ENCODE peak calls at places on chromosomes 12 and 14, in five cellular contexts. One of them, this sample, is unnamed.

GRCh38 chr14:68278568-68279436 is 459.2 kb downstream of the RAD51B start:
- DNase-seq in SK-MEL-5: peak; percentile 78
- DNase-seq in T47D: no peak
- DNase-seq in activated CD4-positive, alpha-beta memory T cell treated with anti-CD3 and anti-CD28 coated beads, Interleukin-2, amount 10 ng/mL, durations not matched to agents 7 days and 5 days: no peak
- DNase-seq in HFF-Myc: peak; percentile 43
- DNase-seq in this sample: peak; percentile 31

GRCh38 chr14:72443256-72443655 is 450.6 kb downstream of the DPF3 start:
- DNase-seq in SK-MEL-5: no peak
- DNase-seq in T47D: no peak
- DNase-seq in activated CD4-positive, alpha-beta memory T cell treated with anti-CD3 and anti-CD28 coated beads, Interleukin-2, amount 10 ng/mL, durations not matched to agents 7 days and 5 days: no peak
- DNase-seq in HFF-Myc: no peak
- DNase-seq in this sample: no peak

GRCh38 chr12:112025808-112026375 is 12.7 kb downstream of the ERP29 start:
- DNase-seq in SK-MEL-5: peak; percentile 56
- DNase-seq in T47D: no peak
- DNase-seq in activated CD4-positive, alpha-beta memory T cell treated with anti-CD3 and anti-CD28 coated beads, Interleukin-2, amount 10 ng/mL, durations not matched to agents 7 days and 5 days: no peak
- DNase-seq in HFF-Myc: no peak
- DNase-seq in this sample: no peak

GRCh38 chr14:36938678-36939077 is 233.7 kb downstream of the SLC25A21 start:
- DNase-seq in SK-MEL-5: no peak
- DNase-seq in T47D: no peak
- DNase-seq in activated CD4-positive, alpha-beta memory T cell treated with anti-CD3 and anti-CD28 coated beads, Interleukin-2, amount 10 ng/mL, durations not matched to agents 7 days and 5 days: no peak
- DNase-seq in HFF-Myc: no peak
- DNase-seq in this sample: no peak

GRCh38 chr14:58533417-58533816 is 104.3 kb upstream of the DACT1 start:
- DNase-seq in SK-MEL-5: peak; percentile 88
- DNase-seq in T47D: no peak
- DNase-seq in activated CD4-positive, alpha-beta memory T cell treated with anti-CD3 and anti-CD28 coated beads, Interleukin-2, amount 10 ng/mL, durations not matched to agents 7 days and 5 days: no peak
- DNase-seq in HFF-Myc: peak; percentile 7
- DNase-seq in this sample: no peak

GRCh38 chr14:75025876-75026275 is 23.2 kb downstream of the EIF2B2 start:
- DNase-seq in SK-MEL-5: no peak
- DNase-seq in T47D: no peak
- DNase-seq in activated CD4-positive, alpha-beta memory T cell treated with anti-CD3 and anti-CD28 coated beads, Interleukin-2, amount 10 ng/mL, durations not matched to agents 7 days and 5 days: no peak
- DNase-seq in HFF-Myc: no peak
- DNase-seq in this sample: no peak

GRCh38 chr14:73239463-73240241 is 2.3 kb downstream of the PAPLN start:
- DNase-seq in SK-MEL-5: no peak
- DNase-seq in T47D: peak; percentile 54
- DNase-seq in activated CD4-positive, alpha-beta memory T cell treated with anti-CD3 and anti-CD28 coated beads, Interleukin-2, amount 10 ng/mL, durations not matched to agents 7 days and 5 days: no peak
- DNase-seq in HFF-Myc: no peak
- DNase-seq in this sample: peak; percentile 20

GRCh38 chr14:69485701-69486100 is 1.2 kb downstream of the PLEKHD1 start:
- DNase-seq in SK-MEL-5: no peak
- DNase-seq in T47D: no peak
- DNase-seq in activated CD4-positive, alpha-beta memory T cell treated with anti-CD3 and anti-CD28 coated beads, Interleukin-2, amount 10 ng/mL, durations not matched to agents 7 days and 5 days: no peak
- DNase-seq in HFF-Myc: no peak
- DNase-seq in this sample: no peak

GRCh38 chr12:131783915-131784541 is 44.2 kb upstream of the MMP17 start:
- DNase-seq in SK-MEL-5: peak; percentile 94
- DNase-seq in T47D: no peak
- DNase-seq in activated CD4-positive, alpha-beta memory T cell treated with anti-CD3 and anti-CD28 coated beads, Interleukin-2, amount 10 ng/mL, durations not matched to agents 7 days and 5 days: no peak
- DNase-seq in HFF-Myc: peak; percentile 83
- DNase-seq in this sample: peak; percentile 37

GRCh38 chr14:88821888-88822287 is 2.6 kb upstream of the TTC8 start:
- DNase-seq in SK-MEL-5: no peak
- DNase-seq in T47D: no peak
- DNase-seq in activated CD4-positive, alpha-beta memory T cell treated with anti-CD3 and anti-CD28 coated beads, Interleukin-2, amount 10 ng/mL, durations not matched to agents 7 days and 5 days: no peak
- DNase-seq in HFF-Myc: no peak
- DNase-seq in this sample: no peak

GRCh38 chr14:80634106-80634758 is 307.3 kb downstream of the CEP128 start:
- DNase-seq in SK-MEL-5: peak; percentile 2
- DNase-seq in T47D: no peak
- DNase-seq in activated CD4-positive, alpha-beta memory T cell treated with anti-CD3 and anti-CD28 coated beads, Interleukin-2, amount 10 ng/mL, durations not matched to agents 7 days and 5 days: no peak
- DNase-seq in HFF-Myc: no peak
- DNase-seq in this sample: no peak

GRCh38 chr12:57213763-57214397 is 2.7 kb upstream of the NXPH4 start:
- DNase-seq in SK-MEL-5: no peak
- DNase-seq in T47D: peak; percentile 70
- DNase-seq in activated CD4-positive, alpha-beta memory T cell treated with anti-CD3 and anti-CD28 coated beads, Interleukin-2, amount 10 ng/mL, durations not matched to agents 7 days and 5 days: no peak
- DNase-seq in HFF-Myc: no peak
- DNase-seq in this sample: no peak

GRCh38 chr12:114976959-114977358 is 293.0 kb upstream of the TBX3 start:
- DNase-seq in SK-MEL-5: no peak
- DNase-seq in T47D: no peak
- DNase-seq in activated CD4-positive, alpha-beta memory T cell treated with anti-CD3 and anti-CD28 coated beads, Interleukin-2, amount 10 ng/mL, durations not matched to agents 7 days and 5 days: no peak
- DNase-seq in HFF-Myc: no peak
- DNase-seq in this sample: no peak

GRCh38 chr14:71588028-71588427 is 344.2 kb upstream of the RGS6 start:
- DNase-seq in SK-MEL-5: no peak
- DNase-seq in T47D: no peak
- DNase-seq in activated CD4-positive, alpha-beta memory T cell treated with anti-CD3 and anti-CD28 coated beads, Interleukin-2, amount 10 ng/mL, durations not matched to agents 7 days and 5 days: no peak
- DNase-seq in HFF-Myc: no peak
- DNase-seq in this sample: no peak

GRCh38 chr12:5200276-5201087 is 156.8 kb downstream of the KCNA5 start:
- DNase-seq in SK-MEL-5: peak; percentile 63
- DNase-seq in T47D: no peak
- DNase-seq in activated CD4-positive, alpha-beta memory T cell treated with anti-CD3 and anti-CD28 coated beads, Interleukin-2, amount 10 ng/mL, durations not matched to agents 7 days and 5 days: no peak
- DNase-seq in HFF-Myc: no peak
- DNase-seq in this sample: peak; percentile 64

GRCh38 chr14:31159682-31160296 is 47.8 kb downstream of the HECTD1 start:
- DNase-seq in SK-MEL-5: no peak
- DNase-seq in T47D: no peak
- DNase-seq in activated CD4-positive, alpha-beta memory T cell treated with anti-CD3 and anti-CD28 coated beads, Interleukin-2, amount 10 ng/mL, durations not matched to agents 7 days and 5 days: no peak
- DNase-seq in HFF-Myc: peak; percentile 24
- DNase-seq in this sample: no peak

GRCh38 chr12:55934343-55934742 is 3.4 kb downstream of the DGKA start:
- DNase-seq in SK-MEL-5: no peak
- DNase-seq in T47D: no peak
- DNase-seq in activated CD4-positive, alpha-beta memory T cell treated with anti-CD3 and anti-CD28 coated beads, Interleukin-2, amount 10 ng/mL, durations not matched to agents 7 days and 5 days: no peak
- DNase-seq in HFF-Myc: no peak
- DNase-seq in this sample: no peak

GRCh38 chr12:47833591-47834012 is 13.9 kb upstream of the HDAC7 start:
- DNase-seq in SK-MEL-5: no peak
- DNase-seq in T47D: no peak
- DNase-seq in activated CD4-positive, alpha-beta memory T cell treated with anti-CD3 and anti-CD28 coated beads, Interleukin-2, amount 10 ng/mL, durations not matched to agents 7 days and 5 days: no peak
- DNase-seq in HFF-Myc: no peak
- DNase-seq in this sample: no peak

GRCh38 chr14:50407089-50407813 is 10.6 kb upstream of the CDKL1 start:
- DNase-seq in SK-MEL-5: no peak
- DNase-seq in T47D: no peak
- DNase-seq in activated CD4-positive, alpha-beta memory T cell treated with anti-CD3 and anti-CD28 coated beads, Interleukin-2, amount 10 ng/mL, durations not matched to agents 7 days and 5 days: no peak
- DNase-seq in HFF-Myc: no peak
- DNase-seq in this sample: no peak